ENCODE peak calls at places on chromosomes 11 and 22, in seven cellular contexts. J, U, Z, W, P, L and K are unnamed samples.

GRCh38 chr22:42074153-42074750 is at the start of gene PHETA2:
- DNase-seq in J (peak), U (no peak), Z (peak), W (peak), P (no peak), L (no peak), K (no peak)

GRCh38 chr11:128476729-128477128 is 110.6 kb downstream of the ETS1 start:
- DNase-seq in J (no peak), U (no peak), Z (no peak), W (no peak), P (no peak), L (no peak), K (no peak)

GRCh38 chr11:19766206-19766605 is 53.6 kb downstream of the NAV2 start:
- DNase-seq in J (no peak), U (no peak), Z (no peak), W (no peak), P (no peak), L (no peak), K (no peak)

GRCh38 chr11:75342231-75342918 is 9.1 kb downstream of the ARRB1 start:
- DNase-seq in J (no peak), U (no peak), Z (no peak), W (no peak), P (no peak), L (no peak), K (no peak)

GRCh38 chr11:64632654-64633053 is 41.6 kb downstream of the SLC22A12 start:
- DNase-seq in J (no peak), U (no peak), Z (no peak), W (no peak), P (no peak), L (no peak), K (no peak)

GRCh38 chr22:26835929-26836528 is 178.6 kb downstream of the MIAT start:
- DNase-seq in J (peak), U (peak), Z (peak), W (no peak), P (no peak), L (peak), K (peak)

GRCh38 chr11:86140334-86140733 is 71.5 kb upstream of the PICALM start:
- DNase-seq in J (no peak), U (no peak), Z (no peak), W (no peak), P (no peak), L (no peak), K (no peak)

GRCh38 chr11:3041699-3042098 is 15.5 kb downstream of the CARS1 start:
- DNase-seq in J (no peak), U (no peak), Z (peak), W (peak), P (no peak), L (no peak), K (no peak)

GRCh38 chr11:25924586-25924985 is 407.3 kb upstream of the ANO3 start:
- DNase-seq in J (no peak), U (no peak), Z (no peak), W (no peak), P (no peak), L (no peak), K (no peak)

GRCh38 chr11:126426126-126426525 is 70.6 kb downstream of the ST3GAL4 start:
- DNase-seq in J (no peak), U (no peak), Z (no peak), W (no peak), P (no peak), L (peak), K (no peak)

GRCh38 chr11:125390949-125391348 is 105.1 kb downstream of the FEZ1 start:
- DNase-seq in J (no peak), U (no peak), Z (no peak), W (no peak), P (no peak), L (no peak), K (no peak)

GRCh38 chr22:37121887-37122591 is 12.5 kb upstream of the TMPRSS6 start:
- DNase-seq in J (no peak), U (no peak), Z (peak), W (no peak), P (peak), L (peak), K (peak)

GRCh38 chr11:43381802-43382201 is 23.1 kb downstream of the TTC17 start:
- DNase-seq in J (no peak), U (no peak), Z (no peak), W (no peak), P (no peak), L (no peak), K (no peak)

GRCh38 chr11:43382614-43383013 is 23.9 kb downstream of the TTC17 start:
- DNase-seq in J (no peak), U (no peak), Z (no peak), W (no peak), P (no peak), L (no peak), K (no peak)

GRCh38 chr11:43384393-43384792 is 25.7 kb downstream of the TTC17 start:
- DNase-seq in J (no peak), U (no peak), Z (no peak), W (no peak), P (no peak), L (no peak), K (no peak)
- TF ChIP-seq CTCF in J (no peak), U (no peak), Z (no peak), W (no peak), P (no peak), L (no peak), K (no peak)

GRCh38 chr11:48063424-48063978 is 83.1 kb downstream of the PTPRJ start:
- DNase-seq in J (peak), U (peak), Z (peak), W (peak), P (no peak), L (peak), K (peak)

GRCh38 chr11:48066881-48067800 is 86.8 kb downstream of the PTPRJ start:
- DNase-seq in J (no peak), U (no peak), Z (no peak), W (no peak), P (no peak), L (no peak), K (no peak)

GRCh38 chr11:48064306-48064705 is 83.9 kb downstream of the PTPRJ start:
- DNase-seq in J (no peak), U (no peak), Z (no peak), W (no peak), P (no peak), L (no peak), K (no peak)

GRCh38 chr11:48058777-48059176 is 78.4 kb downstream of the PTPRJ start:
- DNase-seq in J (no peak), U (no peak), Z (no peak), W (no peak), P (no peak), L (no peak), K (no peak)

GRCh38 chr11:48062649-48063048 is 82.3 kb downstream of the PTPRJ start:
- DNase-seq in J (no peak), U (no peak), Z (no peak), W (no peak), P (no peak), L (no peak), K (no peak)
- H3K27ac ChIP-seq in J (peak), U (no peak), Z (no peak), W (no peak), P (no peak), L (no peak), K (no peak)

DNA sequence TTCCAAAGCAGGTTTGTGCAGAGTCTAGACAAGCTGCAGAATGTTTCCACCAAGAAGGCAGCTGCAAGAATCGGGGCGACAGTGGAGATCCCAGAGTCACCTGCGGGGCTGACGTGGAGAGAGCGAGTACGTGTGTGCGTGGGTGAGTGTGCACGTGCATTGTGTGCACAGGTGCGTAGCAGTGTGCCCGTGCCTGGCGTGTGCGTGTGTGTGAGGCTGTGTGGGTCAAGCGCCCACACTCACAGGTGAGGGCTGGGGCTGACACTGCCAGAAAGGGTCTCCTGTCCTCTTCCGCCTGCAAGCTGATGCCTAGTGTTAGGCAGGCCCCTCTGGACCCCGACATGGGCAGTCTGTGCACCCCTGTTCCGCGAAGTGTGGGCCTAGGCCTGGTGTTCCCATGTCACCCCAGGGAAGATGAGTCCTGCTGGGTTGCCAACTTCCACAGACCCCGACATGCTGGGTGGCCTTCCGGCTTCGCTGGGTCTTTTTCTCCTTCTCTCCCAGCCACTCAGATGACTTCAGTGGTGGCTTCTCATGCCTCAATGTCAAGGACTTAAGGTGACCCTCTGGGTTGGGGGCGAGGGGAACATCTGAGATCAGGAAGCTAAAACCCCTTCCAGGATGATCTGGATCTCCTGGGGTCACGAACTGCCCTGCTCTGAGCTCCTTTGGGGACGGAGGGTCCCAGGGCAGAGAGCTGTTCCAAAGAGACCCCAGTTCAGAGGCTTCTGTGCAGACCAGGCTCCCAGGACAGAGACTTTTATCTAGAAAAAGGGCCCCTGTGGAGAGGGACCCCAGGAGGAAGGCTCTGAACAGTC is 10.4 kb upstream of the SYT8 start:
- DNase-seq in J (no peak), U (no peak), Z (no peak), W (no peak), P (no peak), L (no peak), K (no peak)
- TF ChIP-seq CTCF in J (no peak), U (no peak), Z (no peak), W (no peak), P (no peak), L (no peak), K (no peak)

GRCh38 chr22:44430716-44431115 is 67.3 kb downstream of the RTL6 start:
- DNase-seq in J (no peak), U (no peak), Z (no peak), W (no peak), P (no peak), L (no peak), K (no peak)
- H3K27ac ChIP-seq in J (no peak), U (no peak), Z (no peak), W (no peak), P (no peak), L (no peak), K (no peak)

GRCh38 chr22:50465531-50465930 is 9.3 kb downstream of the SBF1 start:
- DNase-seq in J (no peak), U (no peak), Z (no peak), W (no peak), P (no peak), L (no peak), K (no peak)

GRCh38 chr22:50469377-50470305 is 5.2 kb downstream of the SBF1 start:
- DNase-seq in J (no peak), U (peak), Z (peak), W (peak), P (peak), L (peak), K (peak)

GRCh38 chr22:50468626-50469025 is 6.2 kb downstream of the SBF1 start:
- DNase-seq in J (no peak), U (no peak), Z (no peak), W (no peak), P (no peak), L (no peak), K (no peak)

GRCh38 chr22:50467341-50467740 is 7.5 kb downstream of the SBF1 start:
- DNase-seq in J (no peak), U (no peak), Z (no peak), W (no peak), P (no peak), L (no peak), K (no peak)

DNA sequence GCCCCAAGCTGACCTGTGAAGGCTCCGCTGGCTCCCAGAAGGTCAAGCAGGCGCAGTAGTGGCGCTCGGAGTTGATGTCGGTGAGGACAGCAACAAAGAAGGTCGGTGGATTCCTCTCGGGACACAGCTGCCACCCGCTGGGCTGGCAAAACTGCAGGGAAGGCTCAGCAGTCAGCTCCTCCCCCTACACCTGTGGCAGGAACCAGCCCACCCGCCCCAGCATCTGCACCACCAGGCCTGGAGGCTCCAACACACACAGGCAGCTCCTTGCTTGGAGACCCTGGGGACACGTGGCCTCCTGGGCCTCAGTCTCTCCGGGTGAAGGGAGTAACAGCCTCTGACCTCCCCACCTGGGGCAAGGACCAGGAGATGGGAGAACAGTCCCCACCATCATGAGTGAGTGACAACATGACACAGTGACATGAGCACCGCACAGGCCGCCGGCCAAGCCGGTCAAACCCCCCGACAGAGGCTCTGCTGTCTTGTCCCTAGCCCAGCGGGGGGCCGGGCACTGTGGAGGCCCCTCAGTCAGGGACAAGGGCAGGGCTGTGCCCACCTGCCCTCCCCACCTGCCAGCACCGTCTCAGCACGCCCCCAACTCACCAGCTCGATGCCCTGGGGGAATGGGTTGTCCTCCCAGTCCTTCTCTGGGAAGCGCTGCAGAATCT is 6.9 kb downstream of the SBF1 start:
- DNase-seq in J (no peak), U (no peak), Z (no peak), W (no peak), P (no peak), L (no peak), K (no peak)
- TF ChIP-seq CTCF in J (no peak), U (no peak), Z (no peak), W (no peak), P (no peak), L (no peak), K (no peak)